ENCODE peak calls at places on chromosomes 5 and 9, in four cellular contexts. U is K562, O is GM12878, R is HL-60. H is an unnamed sample.

GRCh38 chr9:134571326-134571871 is 70.2 kb upstream of the COL5A1 start:
- DNase-seq in U (no peak), O (no peak), R (no peak), H (no peak)

GRCh38 chr5:119382167-119382566 is 26.3 kb downstream of the TNFAIP8 start:
- DNase-seq in U (no peak), O (no peak), R (no peak), H (no peak)

GRCh38 chr9:90433398-90433890 is 209.2 kb downstream of the DIRAS2 start:
- DNase-seq in U (no peak), O (no peak), R (no peak), H (no peak)

GRCh38 chr9:133591985-133592384 is 17.2 kb downstream of the FAM163B start:
- DNase-seq in U (no peak), O (no peak), R (no peak), H (no peak)

GRCh38 chr5:2135833-2136232 is 253.1 kb upstream of the IRX4 start:
- DNase-seq in U (no peak), O (no peak), R (no peak), H (no peak)

GRCh38 chr5:79963261-79963977 is 27.6 kb downstream of the MTX3 start:
- DNase-seq in U (no peak), O (no peak), R (no peak), H (no peak)

GRCh38 chr5:62460578-62460983 is 48.0 kb downstream of the IPO11 start:
- DNase-seq in U (peak; percentile 27), O (no peak), R (peak; percentile 1), H (peak; percentile 17)

GRCh38 chr5:78757269-78758053 is 108.9 kb upstream of the LHFPL2 start:
- DNase-seq in U (no peak), O (peak; percentile 66), R (no peak), H (no peak)

GRCh38 chr5:6737043-6737941 is 24.1 kb downstream of the TENT4A start:
- DNase-seq in U (no peak), O (peak; percentile 88), R (no peak), H (no peak)

GRCh38 chr5:56696900-56697299 is 118.4 kb upstream of the MAP3K1 start:
- DNase-seq in U (no peak), O (no peak), R (no peak), H (no peak)

GRCh38 chr5:101897914-101898313 is 398.2 kb downstream of the SLCO4C1 start:
- DNase-seq in U (no peak), O (peak; percentile 1), R (no peak), H (no peak)

GRCh38 chr5:137778772-137779564 is 24.8 kb upstream of the HNRNPA0 start:
- DNase-seq in U (peak; percentile 29), O (no peak), R (no peak), H (no peak)

GRCh38 chr9:134633362-134634142 is 8.1 kb upstream of the COL5A1 start:
- DNase-seq in U (no peak), O (no peak), R (no peak), H (no peak)

GRCh38 chr5:27472000-27472763 is 433.8 kb upstream of the CDH9 start:
- DNase-seq in U (peak; percentile 76), O (peak; percentile 57), R (no peak), H (no peak)

GRCh38 chr5:72951850-72952468 is 3.9 kb upstream of the FCHO2 start:
- DNase-seq in U (no peak), O (no peak), R (no peak), H (no peak)

GRCh38 chr9:82020341-82020740 is 31.8 kb downstream of the SPATA31D1 start:
- DNase-seq in U (no peak), O (no peak), R (no peak), H (no peak)

GRCh38 chr5:142011572-142012185 is 1.1 kb downstream of the GNPDA1 start:
- DNase-seq in U (no peak), O (no peak), R (no peak), H (no peak)

GRCh38 chr5:123125953-123126352 is 36.9 kb downstream of the PRDM6 start:
- DNase-seq in U (peak; percentile 12), O (no peak), R (no peak), H (no peak)

GRCh38 chr9:72271617-72272478 is 93.2 kb downstream of the ZFAND5 start:
- DNase-seq in U (peak; percentile 58), O (no peak), R (peak; percentile 52), H (peak; percentile 37)

GRCh38 chr5:64040496-64040895 is 78.3 kb upstream of the HTR1A start:
- DNase-seq in U (no peak), O (no peak), R (no peak), H (no peak)

GRCh38 chr5:41876678-41877077 is 6.5 kb upstream of the OXCT1 start:
- DNase-seq in U (no peak), O (no peak), R (no peak), H (no peak)

DNA sequence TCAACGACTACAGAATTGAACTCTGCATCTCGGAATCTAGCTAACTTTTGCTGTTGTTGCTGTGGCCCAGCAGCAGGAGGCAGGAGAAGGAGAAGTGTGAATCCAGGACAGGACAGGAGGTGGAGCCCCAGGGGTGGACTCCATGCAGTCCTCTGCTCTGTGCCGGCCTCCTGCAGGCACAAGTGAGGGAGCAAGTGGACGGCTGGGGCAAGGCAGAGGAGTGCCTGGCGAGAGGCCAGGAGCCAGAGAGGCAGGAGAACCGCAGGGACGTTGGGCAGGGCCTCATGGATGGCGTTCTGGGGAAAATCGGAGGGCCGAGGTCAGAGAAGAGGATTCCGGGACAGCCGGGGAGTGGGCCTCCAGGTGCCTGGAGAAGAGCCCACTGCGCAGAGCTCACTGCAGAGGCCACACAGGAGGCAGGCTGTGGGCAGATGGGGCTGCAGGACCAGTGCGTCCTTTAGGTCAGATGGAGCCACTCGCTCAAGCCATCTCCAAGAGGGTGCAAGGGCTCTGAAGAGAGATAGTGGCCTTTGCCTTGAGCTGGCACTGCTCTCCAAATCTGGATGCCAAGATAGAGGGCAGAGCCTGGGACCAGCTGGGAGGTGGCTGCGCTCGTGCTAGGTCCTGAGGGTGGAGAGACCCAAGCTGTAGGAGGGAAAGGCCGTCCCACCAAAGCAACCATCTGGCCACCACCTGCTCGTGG is 214.0 kb downstream of the FANCC start:
- DNase-seq in U (peak; percentile 27), O (no peak), R (no peak), H (no peak)
- TF ChIP-seq SPI1 in U (no peak), O (no peak), R (no peak), H (no peak)

DNA sequence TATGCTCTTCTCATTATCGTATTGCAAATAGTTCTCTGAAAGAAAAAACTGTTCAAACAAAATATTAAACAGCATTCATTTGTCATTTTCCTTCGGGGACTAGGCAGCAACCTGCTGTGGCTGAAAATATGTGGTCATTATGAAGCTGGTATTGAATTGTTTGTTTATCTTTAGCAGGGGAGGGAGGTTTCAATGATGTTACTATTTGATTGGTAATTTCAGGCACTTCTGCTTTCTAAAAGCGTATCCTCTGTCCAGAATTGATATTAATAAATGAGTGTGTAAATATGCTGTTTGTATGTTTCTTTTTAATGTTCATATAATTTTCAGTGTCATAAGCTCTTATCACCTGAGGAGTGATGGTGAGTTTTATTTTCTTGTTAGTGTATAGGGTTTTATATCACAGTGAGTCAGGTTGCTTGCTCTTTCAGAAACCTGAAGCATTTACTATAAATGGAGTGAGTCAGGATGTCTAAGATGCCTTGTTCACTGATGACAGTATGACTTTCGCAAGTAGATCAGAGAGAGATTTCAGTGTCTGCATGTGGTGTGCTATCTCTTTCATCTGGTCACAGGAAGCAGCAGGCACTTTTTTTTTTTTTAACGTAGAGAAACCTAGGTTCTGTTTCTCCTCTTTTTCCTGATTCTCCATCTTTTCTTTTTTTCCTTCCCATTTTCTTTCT is 236.9 kb downstream of the DMRTA1 start:
- DNase-seq in U (no peak), O (no peak), R (no peak), H (no peak)
- TF ChIP-seq SPI1 in U (no peak), O (no peak), R (no peak), H (peak; percentile 43)

DNA sequence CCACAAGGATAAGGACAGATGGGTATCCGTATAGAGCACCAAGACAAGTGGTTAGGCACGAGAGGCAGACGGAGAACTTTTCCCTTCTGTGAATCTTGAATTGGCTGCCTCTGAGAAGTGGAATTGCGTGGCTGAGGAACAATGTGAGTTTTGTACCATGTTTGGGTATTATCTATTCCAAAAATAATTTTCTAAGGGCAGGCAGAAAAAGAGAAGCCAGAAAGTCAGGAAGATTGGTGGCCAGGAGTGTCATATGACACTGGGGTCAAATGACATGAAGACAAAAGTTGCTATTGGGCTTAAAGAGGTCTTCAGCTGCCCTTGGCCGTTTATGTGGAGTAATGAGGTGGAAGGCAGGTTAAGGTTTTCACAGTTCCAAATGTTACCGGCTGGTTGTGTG is 14.5 kb downstream of the HABP4 start:
- DNase-seq in U (no peak), O (no peak), R (no peak), H (no peak)
- TF ChIP-seq SPI1 in U (no peak), O (no peak), R (no peak), H (no peak)

DNA sequence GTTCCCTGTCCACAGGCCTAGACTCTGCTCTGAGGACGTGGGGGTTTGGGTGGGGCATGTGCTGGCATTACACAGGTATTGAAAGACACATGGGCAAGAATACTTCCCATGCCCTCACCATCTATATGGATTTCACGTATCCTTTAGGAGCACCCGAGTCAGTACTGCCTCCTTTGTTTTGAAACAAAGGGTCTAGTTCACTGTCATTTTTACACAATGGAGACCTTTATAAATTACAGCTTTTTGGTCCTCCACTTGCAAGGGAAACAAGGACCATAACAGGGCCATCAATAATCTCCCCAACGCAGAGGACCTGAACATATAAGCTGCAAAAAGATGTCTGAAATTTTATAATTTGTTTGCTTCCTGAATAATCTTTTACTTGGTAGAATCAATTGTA is 24.9 kb upstream of the CRHBP start:
- DNase-seq in U (no peak), O (no peak), R (no peak), H (no peak)
- TF ChIP-seq SPI1 in U (no peak), O (no peak), R (no peak), H (no peak)

DNA sequence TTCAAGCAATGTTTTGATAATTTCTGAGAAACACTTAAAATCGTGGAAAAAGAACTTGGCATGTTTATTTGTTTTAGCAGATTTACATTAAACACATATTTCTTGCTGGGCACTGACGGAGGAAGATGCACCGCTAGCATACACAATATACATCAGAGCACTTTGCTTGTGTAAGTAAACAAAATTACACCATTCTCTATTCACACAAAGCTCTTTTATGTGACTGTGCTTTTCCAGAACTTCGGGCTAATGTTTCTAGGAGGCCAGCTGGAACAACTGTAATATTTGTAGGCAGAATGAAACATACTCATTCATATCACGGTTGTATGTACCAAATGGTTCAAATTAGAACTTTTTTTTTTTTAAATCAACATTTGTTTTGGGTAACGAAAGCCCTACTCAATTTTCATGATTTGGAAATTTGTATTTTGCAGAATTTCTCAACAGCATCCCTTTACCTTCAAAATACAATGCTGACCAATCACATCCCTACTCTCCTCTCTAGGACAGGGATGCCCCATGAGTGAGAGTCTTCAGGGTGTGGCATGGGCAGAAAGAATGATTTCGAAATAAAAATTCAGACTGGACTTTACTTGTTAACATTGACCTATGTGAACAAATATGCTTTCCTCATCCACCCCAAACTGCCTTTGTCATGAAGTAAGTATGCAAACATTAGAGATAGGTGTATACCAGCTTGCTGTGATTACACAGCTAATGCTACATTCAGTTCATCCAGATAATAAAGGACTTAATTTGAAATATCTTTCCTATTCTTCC is 425.1 kb downstream of the BNC2 start:
- DNase-seq in U (no peak), O (no peak), R (no peak), H (no peak)
- TF ChIP-seq SPI1 in U (no peak), O (no peak), R (no peak), H (no peak)

GRCh38 chr9:136485651-136486050 is 2.8 kb upstream of the SEC16A start:
- DNase-seq in U (no peak), O (no peak), R (peak; percentile 8), H (no peak)
- TF ChIP-seq SPI1 in U (no peak), O (no peak), R (no peak), H (no peak)